ENCODE peak calls at places on chromosome 6, in seven cellular contexts. D, N, P, L, V, O and Q are unnamed samples.

GRCh38 chr6:43368517-43369160 is 808 bp downstream of the ZNF318 start:
- DNase-seq in D (peak; percentile 67), V (peak; percentile 61), L (peak; percentile 78), O (peak; percentile 37), N (peak; percentile 49), P (peak; percentile 43), Q (peak; percentile 46)

GRCh38 chr6:35920793-35921732 is at the start of gene SRPK1:
- DNase-seq in N (peak; percentile 92), O (peak; percentile 93), P (peak; percentile 83), V (peak; percentile 93), L (peak; percentile 98), D (peak; percentile 98), Q (peak; percentile 89)

GRCh38 chr6:43771858-43772570 is 2.0 kb downstream of the VEGFA start:
- DNase-seq in D (peak; percentile 79), O (peak; percentile 85), N (peak; percentile 83), V (peak; percentile 86), P (peak; percentile 79), L (peak; percentile 81), Q (peak; percentile 78)

GRCh38 chr6:80477591-80478370 is 371.3 kb downstream of the BCKDHB start:
- DNase-seq in O (no peak), N (no peak), D (no peak), P (no peak), V (no peak), L (no peak), Q (no peak)

GRCh38 chr6:27687154-27688013 is 214.5 kb upstream of the ZNF184 start:
- DNase-seq in D (peak; percentile 96), L (peak; percentile 98), P (peak; percentile 81), V (peak; percentile 79), O (peak; percentile 56), N (peak; percentile 86), Q (peak; percentile 41)

GRCh38 chr6:32993363-32993973 is 15.9 kb downstream of the HLA-DOA start:
- DNase-seq in O (no peak), V (no peak), D (no peak), L (no peak), N (no peak), P (no peak), Q (no peak)

GRCh38 chr6:52230685-52231084 is 13.6 kb downstream of the IL17F start:
- DNase-seq in N (no peak), D (no peak), O (no peak), P (no peak), V (no peak), L (no peak), Q (no peak)

GRCh38 chr6:112800439-112800838 is 453.3 kb downstream of the RFPL4B start:
- DNase-seq in N (no peak), V (no peak), P (no peak), D (no peak), L (no peak), O (no peak), Q (no peak)

GRCh38 chr6:35955521-35955920 is 34.6 kb upstream of the SRPK1 start:
- DNase-seq in V (no peak), O (no peak), N (no peak), P (no peak), L (no peak), D (no peak), Q (no peak)

GRCh38 chr6:5179917-5180316 is 80.8 kb downstream of the LYRM4 start:
- DNase-seq in N (no peak), V (no peak), L (no peak), O (no peak), D (peak; percentile 81), P (no peak), Q (no peak)

GRCh38 chr6:1606533-1607235 is 3.0 kb upstream of the FOXC1 start:
- DNase-seq in D (peak; percentile 18), P (no peak), V (no peak), N (no peak), O (no peak), L (peak; percentile 95), Q (no peak)

GRCh38 chr6:118912646-118913045 is 18.7 kb downstream of the ASF1A start:
- DNase-seq in P (no peak), O (no peak), L (no peak), N (no peak), V (no peak), D (peak; percentile 83), Q (no peak)
- H3K36me3 ChIP-seq in P (no peaks in the 10 kb centered on the region), O (peaks cover 100% of the 10 kb centered on the region), L (peaks cover 86% of the 10 kb centered on the region), N (peaks cover 5% of the 10 kb centered on the region), V (peaks cover 97% of the 10 kb centered on the region), D (peaks cover 55% of the 10 kb centered on the region), Q (peaks cover 96% of the 10 kb centered on the region)

DNA sequence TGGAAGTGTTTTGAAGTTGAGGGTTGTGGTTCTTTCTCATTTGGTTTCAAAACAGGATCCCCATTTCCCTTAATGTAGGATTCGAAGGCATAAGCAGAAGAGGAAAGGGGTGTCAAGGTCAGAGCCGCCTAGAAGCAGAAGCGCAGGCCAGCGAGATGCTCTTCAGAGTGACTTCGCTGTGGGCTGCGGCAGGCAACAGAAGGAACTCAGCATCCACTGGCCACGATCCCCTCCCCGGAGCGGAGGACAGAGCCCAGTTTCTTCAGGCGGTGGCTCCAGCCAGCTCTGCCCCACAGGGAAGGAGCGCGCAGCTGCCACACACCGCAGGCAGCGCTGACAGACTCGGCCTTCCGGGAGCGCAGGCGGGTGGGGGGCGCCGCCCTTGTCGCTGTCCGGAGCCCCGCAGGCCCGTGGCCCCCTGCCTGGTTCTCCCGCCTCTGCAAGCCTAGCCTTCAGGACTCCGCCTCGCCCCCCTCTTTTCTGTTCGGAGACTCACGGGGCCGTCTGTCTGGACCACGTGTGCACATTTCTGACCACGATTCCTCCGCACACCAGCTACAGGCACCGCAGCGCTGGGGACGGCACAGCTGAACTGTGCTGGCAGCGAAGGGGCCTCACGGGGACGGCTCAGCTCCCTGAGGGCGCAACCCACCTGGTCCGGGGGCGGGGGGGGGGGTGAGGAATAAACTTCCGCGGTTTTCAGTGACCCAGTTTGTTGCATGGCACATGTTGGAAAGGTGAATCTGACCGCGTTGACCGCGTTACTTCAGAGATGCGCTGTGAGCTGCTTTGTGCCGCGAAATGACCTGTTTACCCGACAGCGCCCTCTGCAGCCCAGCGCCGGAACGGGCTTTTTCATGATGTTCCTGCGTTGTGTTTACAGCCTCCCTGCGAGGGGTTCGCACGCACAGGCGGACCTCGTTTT is 26.1 kb downstream of the TTLL2 start:
- DNase-seq in N (peak; percentile 91), V (peak; percentile 78), L (peak; percentile 98), O (peak; percentile 82), D (peak; percentile 89), P (peak; percentile 66), Q (peak; percentile 67)
- TF ChIP-seq CTCF in N (peak; percentile 84), V (peak; percentile 77), L (peak; percentile 90), O (peak; percentile 50), D (peak; percentile 92), P (peak; percentile 36), Q (peak; percentile 77)

GRCh38 chr6:139580592-139581484 is 206.4 kb upstream of the CITED2 start:
- DNase-seq in P (no peak), O (no peak), N (no peak), L (no peak), V (no peak), D (no peak), Q (no peak)

GRCh38 chr6:139584599-139584998 is 210.2 kb upstream of the CITED2 start:
- DNase-seq in L (no peak), D (no peak), P (no peak), O (no peak), V (no peak), N (no peak), Q (no peak)

GRCh38 chr6:139583420-139583819 is 209.0 kb upstream of the CITED2 start:
- DNase-seq in N (no peak), D (no peak), L (no peak), O (no peak), P (no peak), V (no peak), Q (no peak)

GRCh38 chr6:139581485-139581865 is 207.0 kb upstream of the CITED2 start:
- DNase-seq in O (no peak), D (no peak), N (no peak), P (no peak), V (no peak), L (no peak), Q (no peak)

GRCh38 chr6:139582956-139583355 is 208.5 kb upstream of the CITED2 start:
- DNase-seq in V (no peak), P (no peak), N (no peak), L (no peak), O (no peak), D (no peak), Q (no peak)
- H3K27me3 ChIP-seq in V (no peaks in the 10 kb centered on the region), P (no peaks in the 10 kb centered on the region), N (no peaks in the 10 kb centered on the region), L (no peaks in the 10 kb centered on the region), O (no peaks in the 10 kb centered on the region), D (no peaks in the 10 kb centered on the region), Q (no peaks in the 10 kb centered on the region)

GRCh38 chr6:129967427-129967826 is 51.0 kb upstream of the L3MBTL3 start:
- DNase-seq in L (no peak), V (no peak), O (no peak), D (no peak), P (no peak), N (no peak), Q (no peak)
- H3K36me3 ChIP-seq in L (no peaks in the 10 kb centered on the region), V (no peaks in the 10 kb centered on the region), O (no peaks in the 10 kb centered on the region), D (no peaks in the 10 kb centered on the region), P (no peaks in the 10 kb centered on the region), N (no peaks in the 10 kb centered on the region), Q (no peaks in the 10 kb centered on the region)